ENCODE peak calls at places on chromosomes 13 and 19, in six cellular contexts. J is neuronal stem cell, G is IMR-90, B is trophoblast cell, N is mesenchymal stem cell, P is H1. F is an unnamed sample.

GRCh38 chr13:23506821-23507210 is 63.4 kb upstream of the TNFRSF19 start:
- DNase-seq in N (peak), P (no peak), B (no peak), J (no peak), G (peak), F (no peak)

GRCh38 chr13:25171170-25171516 is 945 bp downstream of the AMER2 start:
- DNase-seq in J (no peak), P (no peak), G (no peak), N (no peak), B (no peak), F (no peak)

GRCh38 chr19:47231215-47232054 is 436 bp upstream of the BBC3 start:
- DNase-seq in G (peak), N (peak), J (peak), B (peak), P (no peak), F (peak)

GRCh38 chr13:32136716-32137115 is 105.1 kb downstream of the FRY start:
- DNase-seq in N (no peak), J (no peak), B (no peak), P (no peak), G (no peak), F (no peak)

GRCh38 chr13:106349080-106349841 is 186.2 kb downstream of the EFNB2 start:
- DNase-seq in G (peak), N (peak), J (peak), B (no peak), P (peak), F (peak)

GRCh38 chr13:47454986-47455385 is 546.1 kb downstream of the SUCLA2 start:
- DNase-seq in N (peak), J (no peak), G (peak), P (no peak), B (no peak), F (no peak)

GRCh38 chr19:41377977-41378707 is 1.8 kb downstream of the TMEM91 start:
- DNase-seq in J (no peak), B (no peak), N (peak), P (peak), G (no peak), F (peak)

GRCh38 chr13:94822356-94822755 is 110.0 kb upstream of the SOX21 start:
- DNase-seq in J (no peak), G (no peak), P (no peak), N (no peak), B (no peak), F (peak)

GRCh38 chr13:33611016-33611805 is 206.7 kb upstream of the RFC3 start:
- DNase-seq in J (peak), N (no peak), G (peak), P (no peak), B (no peak), F (no peak)

GRCh38 chr19:35995655-35995993 is 636 bp downstream of the SDHAF1 start:
- DNase-seq in J (no peak), N (peak), P (no peak), G (peak), B (peak), F (peak)

DNA sequence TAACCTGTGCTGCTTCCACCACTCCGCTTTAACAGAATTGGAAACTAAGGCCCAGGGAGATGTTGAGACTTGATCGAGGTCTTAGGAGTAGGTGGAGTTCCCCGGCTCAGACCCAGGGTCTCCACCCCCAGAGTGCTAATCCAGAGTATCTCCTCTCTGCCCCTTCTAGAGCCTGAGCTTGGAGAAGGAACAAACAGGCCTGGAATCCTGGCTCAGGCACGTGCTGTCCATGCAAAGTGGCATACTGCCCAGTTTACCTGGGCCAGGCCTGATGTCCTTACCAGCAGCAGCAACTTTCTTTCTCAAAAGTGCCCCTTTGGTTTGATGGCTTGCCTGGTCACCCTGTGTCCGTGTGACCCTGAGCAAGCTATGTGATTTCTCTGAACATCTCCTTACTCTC is 3.7 kb downstream of the SYNGR4 start:
- DNase-seq in G (no peak), N (no peak), J (no peak), P (no peak), B (no peak), F (no peak)
- H2AFZ ChIP-seq in G (peak), N (no peak), J (no peak), P (no peak), B (no peak), F (no peak)

DNA sequence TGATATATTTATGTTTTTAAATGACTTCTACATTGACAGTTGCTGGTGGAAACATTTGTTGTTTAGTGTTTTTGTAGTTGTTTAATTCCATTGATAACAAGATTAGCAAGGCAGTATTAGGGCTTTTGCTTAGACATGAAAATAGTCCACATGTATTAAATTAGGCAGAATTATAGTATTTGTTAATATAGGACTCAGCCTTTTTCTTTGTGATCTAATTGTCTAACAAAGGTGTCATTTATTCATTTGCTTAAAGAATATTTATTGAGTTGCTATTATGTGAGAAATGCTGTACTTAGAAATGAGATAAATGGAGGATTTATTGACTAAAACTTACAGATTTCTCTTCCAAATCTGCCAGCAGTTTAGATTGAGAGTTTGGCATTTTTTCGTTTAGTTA is 41.7 kb upstream of the KCTD4 start:
- DNase-seq in G (no peak), J (no peak), B (no peak), P (no peak), N (no peak), F (no peak)
- H3K14ac ChIP-seq in G (no peak), J (no peak), B (no peak), P (no peak), N (no peak), F (no peak)

GRCh38 chr13:83452292-83452950 is 429.9 kb downstream of the SLITRK1 start:
- DNase-seq in P (no peak), G (no peak), J (no peak), B (no peak), N (no peak), F (no peak)
- H2AFZ ChIP-seq in P (no peak), G (no peak), J (no peak), B (no peak), N (no peak), F (no peak)

GRCh38 chr13:26563713-26564112 is 6.2 kb downstream of the WASF3 start:
- DNase-seq in B (no peak), J (no peak), P (no peak), G (no peak), N (peak), F (no peak)

GRCh38 chr13:26562538-26562890 is 5.0 kb downstream of the WASF3 start:
- DNase-seq in G (peak), N (peak), J (no peak), B (no peak), P (no peak), F (no peak)

GRCh38 chr13:26571518-26571917 is 14.0 kb downstream of the WASF3 start:
- DNase-seq in P (no peak), B (no peak), J (no peak), N (no peak), G (no peak), F (no peak)

DNA sequence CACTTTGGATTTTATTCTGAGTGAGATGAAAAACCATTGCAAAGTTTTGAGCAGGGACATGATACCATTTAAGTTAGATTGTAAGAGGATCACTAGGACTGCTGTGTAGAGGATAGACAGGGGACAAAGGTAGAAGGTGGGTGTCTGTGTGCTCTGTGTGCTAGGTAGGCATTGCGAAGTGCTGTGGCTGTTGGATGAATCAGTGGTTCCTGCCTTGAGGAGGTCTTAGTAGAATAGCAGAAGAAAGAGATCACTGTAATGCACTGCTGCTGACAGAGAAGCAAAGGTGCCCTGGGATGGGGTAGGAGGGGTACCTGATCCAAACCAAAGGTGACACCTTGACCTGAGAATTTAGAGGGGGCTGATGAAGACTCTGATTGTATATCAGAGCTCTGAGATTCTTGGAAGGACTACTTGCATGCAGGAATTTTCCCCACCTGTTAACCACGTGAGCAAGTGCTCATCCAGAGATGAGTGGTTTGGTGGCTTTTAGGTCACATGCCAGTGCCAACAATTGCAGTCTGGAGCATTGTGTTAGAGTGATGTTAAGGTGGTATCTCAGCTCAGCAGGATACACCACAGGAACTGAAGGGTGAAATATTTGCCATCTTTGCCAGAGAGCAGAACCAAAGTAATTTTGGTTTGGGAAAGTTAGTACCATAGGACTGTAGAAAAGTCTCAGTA is 10.8 kb downstream of the WASF3 start:
- DNase-seq in P (no peak), G (no peak), J (no peak), B (no peak), N (no peak), F (no peak)
- H3K14ac ChIP-seq in P (no peak), G (no peak), J (no peak), B (no peak), N (no peak), F (no peak)